ENCODE peak calls at places on chromosomes 11 and 22, in five cellular contexts. Y, X, U, W and K are unnamed samples.

GRCh38 chr22:44828193-44828592 is 75.8 kb downstream of the ARHGAP8 start:
- DNase-seq in U (peak; percentile 60), Y (peak; percentile 9), W (no peak), X (no peak), K (no peak)

GRCh38 chr11:69260622-69261021 is 33.3 kb upstream of the MYEOV start:
- DNase-seq in U (no peak), W (no peak), Y (no peak), X (no peak), K (no peak)

GRCh38 chr11:20162824-20163777 is 2.8 kb upstream of the DBX1 start:
- DNase-seq in U (peak; percentile 85), W (no peak), Y (peak; percentile 8), X (no peak), K (no peak)

GRCh38 chr11:73982595-73982989 is at the start of gene UCP2:
- DNase-seq in U (peak; percentile 89), X (peak; percentile 96), Y (peak; percentile 91), W (peak; percentile 86), K (peak; percentile 72)

GRCh38 chr11:15145635-15146034 is 30.9 kb downstream of the INSC start:
- DNase-seq in Y (no peak), W (no peak), U (no peak), X (no peak), K (no peak)

GRCh38 chr11:8593935-8594909 is at the start of gene STK33:
- DNase-seq in W (peak; percentile 61), Y (peak; percentile 41), U (peak; percentile 93), X (peak; percentile 70), K (peak; percentile 4)

GRCh38 chr11:45252134-45252856 is 33.8 kb downstream of the SYT13 start:
- DNase-seq in U (peak; percentile 75), W (no peak), Y (peak; percentile 17), X (peak; percentile 88), K (no peak)

GRCh38 chr22:25447689-25448434 is 116.6 kb upstream of the GRK3 start:
- DNase-seq in X (peak; percentile 95), Y (peak; percentile 90), W (peak; percentile 93), U (peak; percentile 85), K (peak; percentile 85)

GRCh38 chr11:130782361-130783221 is 133.7 kb downstream of the SNX19 start:
- DNase-seq in Y (no peak), U (peak; percentile 27), X (no peak), W (no peak), K (no peak)

GRCh38 chr22:43851058-43851978 is 11.0 kb downstream of the SULT4A1 start:
- DNase-seq in Y (no peak), W (no peak), X (no peak), U (no peak), K (no peak)

GRCh38 chr11:13942908-13943505 is 19.5 kb upstream of the SPON1 start:
- DNase-seq in U (no peak), W (no peak), X (no peak), Y (no peak), K (no peak)

GRCh38 chr11:32341676-32342613 is 93.4 kb downstream of the WT1 start:
- DNase-seq in W (no peak), U (no peak), X (no peak), Y (no peak), K (no peak)

GRCh38 chr22:43381693-43382092 is 30.1 kb upstream of the MPPED1 start:
- DNase-seq in U (no peak), Y (peak; percentile 20), X (peak; percentile 55), W (no peak), K (no peak)

GRCh38 chr11:18612394-18612793 is 12.8 kb downstream of the MISFA start:
- DNase-seq in Y (no peak), W (no peak), U (no peak), X (no peak), K (no peak)

GRCh38 chr11:18617688-18618340 is 16.3 kb downstream of the SPTY2D1 start:
- DNase-seq in Y (peak; percentile 82), U (no peak), X (no peak), W (no peak), K (no peak)

GRCh38 chr11:18611196-18611595 is 11.6 kb downstream of the MISFA start:
- DNase-seq in X (no peak), W (no peak), Y (no peak), U (no peak), K (no peak)

GRCh38 chr11:18615628-18616392 is 16.2 kb downstream of the MISFA start:
- DNase-seq in Y (peak; percentile 74), W (no peak), X (no peak), U (no peak), K (no peak)

GRCh38 chr11:18614667-18615066 is 15.1 kb downstream of the MISFA start:
- DNase-seq in U (no peak), X (no peak), W (no peak), Y (no peak), K (no peak)
- H3K36me3 ChIP-seq in U (peaks cover 4% of the 10 kb centered on the region), X (no peaks in the 10 kb centered on the region), W (peaks cover 41% of the 10 kb centered on the region), Y (peaks cover 53% of the 10 kb centered on the region), K (peaks cover 37% of the 10 kb centered on the region)

DNA sequence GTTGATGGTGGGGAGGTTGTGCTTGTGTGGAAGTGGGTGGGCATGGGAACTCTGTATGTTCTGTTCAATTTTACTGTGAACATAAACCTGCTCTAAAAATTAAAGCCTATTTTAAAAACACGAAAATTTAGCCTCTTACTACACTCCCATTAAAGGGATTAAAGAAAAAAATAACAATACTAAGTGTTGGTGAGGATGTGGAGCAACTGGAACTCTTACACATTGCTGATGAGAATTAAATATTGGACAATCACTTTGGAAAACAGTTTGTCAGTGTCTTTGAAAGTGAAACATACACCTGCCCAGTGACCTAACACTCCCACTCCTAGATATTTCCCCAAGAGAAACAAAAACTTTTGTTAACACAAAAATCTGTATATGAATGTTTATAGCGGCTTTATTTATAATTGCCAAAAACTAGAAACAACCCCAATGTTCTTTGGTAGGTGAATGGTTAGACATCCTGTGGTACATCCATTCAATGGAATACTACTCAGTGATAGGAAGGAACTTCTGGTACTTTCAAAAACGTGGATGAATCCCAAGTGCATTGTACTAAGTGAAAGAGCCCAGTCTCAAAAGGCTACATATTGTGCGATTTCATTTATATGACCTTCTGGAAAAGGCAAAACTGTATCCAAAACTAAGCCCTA is 23.5 kb downstream of the LRRC32 start:
- DNase-seq in U (no peak), W (no peak), X (no peak), Y (no peak), K (no peak)
- H3K4me1 ChIP-seq in U (no peaks in the 10 kb centered on the region), W (no peaks in the 10 kb centered on the region), X (peaks cover 8% of the 10 kb centered on the region), Y (peaks cover 5% of the 10 kb centered on the region), K (no peaks in the 10 kb centered on the region)

DNA sequence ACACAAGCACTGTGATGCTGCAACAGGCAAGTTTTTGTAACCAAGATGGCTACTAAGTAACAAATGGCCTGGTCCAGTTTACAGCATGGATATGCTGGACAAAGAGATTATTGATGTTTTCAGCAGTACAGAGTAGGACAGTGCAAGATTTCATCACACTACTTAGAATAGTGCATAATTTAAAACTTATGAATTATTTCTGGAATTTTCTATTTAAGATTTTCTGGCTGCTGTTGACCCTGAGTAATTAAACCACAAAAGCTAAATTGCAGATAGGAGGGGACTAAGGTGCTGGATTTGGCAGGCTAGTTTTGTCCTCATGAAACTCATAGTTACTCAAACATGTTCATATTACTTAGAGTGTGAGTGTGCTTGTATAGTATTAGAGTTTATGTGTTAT is 33.1 kb downstream of the CEP295 start:
- DNase-seq in Y (no peak), W (no peak), U (no peak), X (no peak), K (no peak)
- H3K36me3 ChIP-seq in Y (peaks cover 73% of the 10 kb centered on the region), W (peaks cover 43% of the 10 kb centered on the region), U (peaks cover 42% of the 10 kb centered on the region), X (no peaks in the 10 kb centered on the region), K (peaks cover 33% of the 10 kb centered on the region)

GRCh38 chr11:3107608-3108182 is 50.5 kb upstream of the CARS1 start:
- DNase-seq in Y (no peak), U (no peak), W (no peak), X (no peak), K (no peak)
- H3K4me1 ChIP-seq in Y (no peaks in the 10 kb centered on the region), U (no peaks in the 10 kb centered on the region), W (no peaks in the 10 kb centered on the region), X (no peaks in the 10 kb centered on the region), K (peaks cover 4% of the 10 kb centered on the region)

DNA sequence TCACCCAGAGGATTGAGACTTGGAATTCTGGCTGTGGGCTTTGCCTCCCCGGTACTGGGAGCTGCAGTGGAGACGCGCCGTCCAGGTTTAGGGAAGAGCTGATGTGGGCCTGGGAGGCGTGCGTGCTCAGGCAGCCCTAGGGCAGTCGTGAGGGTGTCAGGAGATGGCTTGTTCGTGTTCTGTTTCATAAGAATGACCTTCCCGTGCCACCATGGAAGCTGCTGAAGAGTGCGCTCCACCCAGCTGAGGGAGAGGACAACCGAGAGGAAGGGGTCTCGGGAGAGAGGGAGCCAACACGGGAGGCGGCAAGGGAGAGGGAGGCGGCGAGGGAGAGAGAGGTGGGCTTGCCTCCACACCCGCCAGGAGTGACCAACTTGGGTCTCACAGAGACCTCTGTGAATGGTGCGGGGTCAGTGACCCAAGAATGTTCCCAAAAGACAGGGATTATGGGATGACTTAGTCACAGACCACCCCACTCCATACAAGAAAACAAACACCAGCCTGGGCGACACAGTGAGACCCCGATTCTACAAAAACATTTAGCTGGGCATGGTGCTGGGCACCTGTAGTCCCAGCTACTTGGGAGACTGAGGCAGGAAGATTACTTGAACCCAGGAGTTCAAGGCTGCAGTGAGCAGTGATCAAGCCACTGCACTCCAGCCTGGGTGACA is 14.7 kb upstream of the TRMU start:
- DNase-seq in U (no peak), X (no peak), Y (no peak), W (no peak), K (no peak)
- H3K36me3 ChIP-seq in U (no peaks in the 10 kb centered on the region), X (no peaks in the 10 kb centered on the region), Y (no peaks in the 10 kb centered on the region), W (no peaks in the 10 kb centered on the region), K (no peaks in the 10 kb centered on the region)

DNA sequence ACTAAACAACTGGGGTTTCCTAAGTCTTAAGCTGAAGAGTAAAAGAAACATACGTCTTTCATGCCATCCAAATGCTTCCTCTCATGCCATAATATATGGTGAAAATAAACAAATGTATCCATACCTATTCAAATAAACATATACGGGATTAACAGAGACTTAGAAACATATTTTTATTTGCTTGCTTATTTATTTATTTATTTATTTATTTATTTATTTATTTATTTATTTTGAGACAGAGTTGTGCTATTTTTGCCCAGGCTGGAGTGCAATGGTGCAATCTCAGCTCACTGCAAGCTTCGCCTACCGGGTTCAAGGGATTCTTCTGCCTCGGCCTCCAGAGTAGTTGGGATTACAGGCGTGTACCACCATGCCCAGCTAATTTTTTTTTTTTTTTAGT is 291.6 kb upstream of the CNTN5 start:
- DNase-seq in W (no peak), X (no peak), Y (no peak), U (no peak), K (no peak)
- H3K4me1 ChIP-seq in W (no peaks in the 10 kb centered on the region), X (no peaks in the 10 kb centered on the region), Y (no peaks in the 10 kb centered on the region), U (no peaks in the 10 kb centered on the region), K (no peaks in the 10 kb centered on the region)

DNA sequence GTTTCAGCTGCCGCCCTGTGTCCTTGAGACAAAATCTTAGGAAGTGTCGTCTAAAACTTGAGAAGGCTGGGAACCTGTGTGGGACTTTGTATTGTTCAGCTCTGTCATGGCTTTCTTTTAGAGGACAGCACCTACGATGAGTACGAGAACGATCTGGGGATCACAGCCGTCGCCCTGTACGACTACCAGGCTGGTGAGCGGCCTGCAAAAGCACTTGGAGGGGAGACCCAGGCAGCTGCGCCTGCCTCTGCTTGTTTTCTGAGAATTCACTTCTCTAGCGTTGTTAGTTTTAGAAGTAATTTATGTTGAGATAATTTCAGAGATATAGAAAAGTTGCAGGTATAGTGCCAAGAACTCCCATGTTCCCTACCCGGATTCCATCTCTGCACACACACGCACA is 35.2 kb downstream of the CTTN start:
- DNase-seq in U (no peak), X (no peak), Y (no peak), W (no peak), K (no peak)
- H3K36me3 ChIP-seq in U (no peaks in the 10 kb centered on the region), X (no peaks in the 10 kb centered on the region), Y (no peaks in the 10 kb centered on the region), W (peaks cover 33% of the 10 kb centered on the region), K (no peaks in the 10 kb centered on the region)

GRCh38 chr22:40853961-40854360 is 2.5 kb downstream of the ST13 start:
- DNase-seq in Y (no peak), X (no peak), U (no peak), W (no peak), K (no peak)
- H3K4me1 ChIP-seq in Y (peaks cover 44% of the 10 kb centered on the region), X (peaks cover 52% of the 10 kb centered on the region), U (peaks cover 33% of the 10 kb centered on the region), W (peaks cover 7% of the 10 kb centered on the region), K (peaks cover 45% of the 10 kb centered on the region)

GRCh38 chr11:68169442-68169841 is 43.7 kb downstream of the KMT5B start:
- DNase-seq in W (no peak), U (no peak), Y (no peak), X (no peak), K (no peak)
- H3K36me3 ChIP-seq in W (peaks cover 56% of the 10 kb centered on the region), U (peaks cover 18% of the 10 kb centered on the region), Y (peaks cover 90% of the 10 kb centered on the region), X (peaks cover 4% of the 10 kb centered on the region), K (peaks cover 68% of the 10 kb centered on the region)